ENCODE peak calls at places on chromosome 4, in six cellular contexts. One of them, this sample, is unnamed.

GRCh38 chr4:85147481-85148076 is 181.1 kb upstream of the WDFY3 start:
- DNase-seq in omental fat pad: no peak
- DNase-seq in heart right ventricle: peak; percentile 65
- DNase-seq in cardiac muscle cell: peak; percentile 75
- DNase-seq in A549: peak; percentile 66
- DNase-seq in cardiac fibroblast: peak; percentile 86
- DNase-seq in this sample: peak; percentile 54

GRCh38 chr4:742742-743311 is 37.2 kb downstream of the PCGF3 start:
- DNase-seq in omental fat pad: peak; percentile 51
- DNase-seq in heart right ventricle: peak; percentile 56
- DNase-seq in cardiac muscle cell: peak; percentile 72
- DNase-seq in A549: peak; percentile 49
- DNase-seq in cardiac fibroblast: peak; percentile 74
- DNase-seq in this sample: peak; percentile 93

GRCh38 chr4:168265327-168265726 is 53.2 kb downstream of the DDX60 start:
- DNase-seq in omental fat pad: no peak
- DNase-seq in heart right ventricle: peak; percentile 20
- DNase-seq in cardiac muscle cell: peak; percentile 38
- DNase-seq in A549: no peak
- DNase-seq in cardiac fibroblast: no peak
- DNase-seq in this sample: no peak

GRCh38 chr4:15717647-15718416 is 15.0 kb downstream of the BST1 start:
- DNase-seq in omental fat pad: no peak
- DNase-seq in heart right ventricle: no peak
- DNase-seq in cardiac muscle cell: no peak
- DNase-seq in A549: no peak
- DNase-seq in cardiac fibroblast: no peak
- DNase-seq in this sample: no peak

GRCh38 chr4:138501614-138502013 is 259.5 kb upstream of the SLC7A11 start:
- DNase-seq in omental fat pad: no peak
- DNase-seq in heart right ventricle: no peak
- DNase-seq in cardiac muscle cell: no peak
- DNase-seq in A549: no peak
- DNase-seq in cardiac fibroblast: no peak
- DNase-seq in this sample: no peak

GRCh38 chr4:1998296-1998695 is 10.5 kb downstream of the NELFA start:
- DNase-seq in omental fat pad: no peak
- DNase-seq in heart right ventricle: no peak
- DNase-seq in cardiac muscle cell: no peak
- DNase-seq in A549: no peak
- DNase-seq in cardiac fibroblast: no peak
- DNase-seq in this sample: no peak

GRCh38 chr4:108743021-108743420 is 19.8 kb downstream of the ETNPPL start:
- DNase-seq in omental fat pad: no peak
- DNase-seq in heart right ventricle: no peak
- DNase-seq in cardiac muscle cell: peak; percentile 28
- DNase-seq in A549: no peak
- DNase-seq in cardiac fibroblast: no peak
- DNase-seq in this sample: no peak

GRCh38 chr4:48341776-48342558 is 638 bp downstream of the SLAIN2 start:
- DNase-seq in omental fat pad: no peak
- DNase-seq in heart right ventricle: peak; percentile 48
- DNase-seq in cardiac muscle cell: peak; percentile 81
- DNase-seq in A549: no peak
- DNase-seq in cardiac fibroblast: peak; percentile 49
- DNase-seq in this sample: peak; percentile 54

GRCh38 chr4:52873861-52874343 is 11.8 kb downstream of the RASL11B start:
- DNase-seq in omental fat pad: no peak
- DNase-seq in heart right ventricle: no peak
- DNase-seq in cardiac muscle cell: peak; percentile 91
- DNase-seq in A549: no peak
- DNase-seq in cardiac fibroblast: peak; percentile 60
- DNase-seq in this sample: no peak

GRCh38 chr4:107719927-107720722 is at the start of gene PAPSS1:
- DNase-seq in omental fat pad: peak; percentile 71
- DNase-seq in heart right ventricle: peak; percentile 96
- DNase-seq in cardiac muscle cell: peak; percentile 99
- DNase-seq in A549: peak; percentile 92
- DNase-seq in cardiac fibroblast: peak; percentile 98
- DNase-seq in this sample: peak; percentile 93

GRCh38 chr4:1910643-1911042 is 39.5 kb downstream of the NSD2 start:
- DNase-seq in omental fat pad: no peak
- DNase-seq in heart right ventricle: no peak
- DNase-seq in cardiac muscle cell: peak; percentile 62
- DNase-seq in A549: peak; percentile 45
- DNase-seq in cardiac fibroblast: peak; percentile 80
- DNase-seq in this sample: no peak

GRCh38 chr4:148030486-148030885 is 298.6 kb downstream of the ARHGAP10 start:
- DNase-seq in omental fat pad: no peak
- DNase-seq in heart right ventricle: no peak
- DNase-seq in cardiac muscle cell: no peak
- DNase-seq in A549: no peak
- DNase-seq in cardiac fibroblast: peak; percentile 73
- DNase-seq in this sample: no peak

GRCh38 chr4:10115657-10116624 is 658 bp downstream of the WDR1 start:
- DNase-seq in omental fat pad: no peak
- DNase-seq in heart right ventricle: no peak
- DNase-seq in cardiac muscle cell: peak; percentile 69
- DNase-seq in A549: peak; percentile 52
- DNase-seq in cardiac fibroblast: peak; percentile 46
- DNase-seq in this sample: peak; percentile 79

GRCh38 chr4:95155759-95156451 is 392.9 kb downstream of the UNC5C start:
- DNase-seq in omental fat pad: no peak
- DNase-seq in heart right ventricle: no peak
- DNase-seq in cardiac muscle cell: peak; percentile 33
- DNase-seq in A549: peak; percentile 13
- DNase-seq in cardiac fibroblast: peak; percentile 49
- DNase-seq in this sample: peak; percentile 24

GRCh38 chr4:73414936-73415271 is 10.8 kb downstream of the ALB start:
- DNase-seq in omental fat pad: no peak
- DNase-seq in heart right ventricle: no peak
- DNase-seq in cardiac muscle cell: no peak
- DNase-seq in A549: no peak
- DNase-seq in cardiac fibroblast: no peak
- DNase-seq in this sample: no peak

GRCh38 chr4:89071311-89071710 is 14.3 kb upstream of the FAM13A start:
- DNase-seq in omental fat pad: no peak
- DNase-seq in heart right ventricle: no peak
- DNase-seq in cardiac muscle cell: no peak
- DNase-seq in A549: no peak
- DNase-seq in cardiac fibroblast: no peak
- DNase-seq in this sample: no peak

GRCh38 chr4:124710911-124711310 is 1.6 kb downstream of the ANKRD50 start:
- DNase-seq in omental fat pad: no peak
- DNase-seq in heart right ventricle: no peak
- DNase-seq in cardiac muscle cell: no peak
- DNase-seq in A549: no peak
- DNase-seq in cardiac fibroblast: peak; percentile 34
- DNase-seq in this sample: no peak

GRCh38 chr4:124104101-124104500 is 608.4 kb downstream of the ANKRD50 start:
- DNase-seq in omental fat pad: no peak
- DNase-seq in heart right ventricle: no peak
- DNase-seq in cardiac muscle cell: no peak
- DNase-seq in A549: no peak
- DNase-seq in cardiac fibroblast: no peak
- DNase-seq in this sample: no peak

GRCh38 chr4:156941940-156942548 is 29.6 kb downstream of the PDGFC start:
- DNase-seq in omental fat pad: no peak
- DNase-seq in heart right ventricle: peak; percentile 19
- DNase-seq in cardiac muscle cell: peak; percentile 89
- DNase-seq in A549: peak; percentile 78
- DNase-seq in cardiac fibroblast: peak; percentile 81
- DNase-seq in this sample: no peak

GRCh38 chr4:860561-860960 is 34.6 kb upstream of the CPLX1 start:
- DNase-seq in omental fat pad: no peak
- DNase-seq in heart right ventricle: no peak
- DNase-seq in cardiac muscle cell: no peak
- DNase-seq in A549: no peak
- DNase-seq in cardiac fibroblast: no peak
- DNase-seq in this sample: no peak

GRCh38 chr4:106796866-106797265 is 239.2 kb downstream of the DKK2 start:
- DNase-seq in omental fat pad: no peak
- DNase-seq in heart right ventricle: no peak
- DNase-seq in cardiac muscle cell: no peak
- DNase-seq in A549: no peak
- DNase-seq in cardiac fibroblast: no peak
- DNase-seq in this sample: no peak

GRCh38 chr4:140643571-140644055 is 74.9 kb upstream of the UCP1 start:
- DNase-seq in omental fat pad: no peak
- DNase-seq in heart right ventricle: no peak
- DNase-seq in cardiac muscle cell: no peak
- DNase-seq in A549: no peak
- DNase-seq in cardiac fibroblast: no peak
- DNase-seq in this sample: no peak
- TF ChIP-seq CTCF in omental fat pad: no peak
- TF ChIP-seq CTCF in heart right ventricle: no peak
- TF ChIP-seq CTCF in cardiac muscle cell: no peak
- TF ChIP-seq CTCF in A549: no peak
- TF ChIP-seq CTCF in cardiac fibroblast: no peak
- TF ChIP-seq CTCF in this sample: no peak

GRCh38 chr4:120053916-120054315 is 12.7 kb downstream of the MAD2L1 start:
- DNase-seq in omental fat pad: no peak
- DNase-seq in heart right ventricle: no peak
- DNase-seq in cardiac muscle cell: no peak
- DNase-seq in A549: no peak
- DNase-seq in cardiac fibroblast: no peak
- DNase-seq in this sample: no peak

GRCh38 chr4:120055795-120056194 is 10.9 kb downstream of the MAD2L1 start:
- DNase-seq in omental fat pad: no peak
- DNase-seq in heart right ventricle: no peak
- DNase-seq in cardiac muscle cell: no peak
- DNase-seq in A549: no peak
- DNase-seq in cardiac fibroblast: no peak
- DNase-seq in this sample: no peak

GRCh38 chr4:120057416-120057815 is 9.2 kb downstream of the MAD2L1 start:
- DNase-seq in omental fat pad: no peak
- DNase-seq in heart right ventricle: no peak
- DNase-seq in cardiac muscle cell: no peak
- DNase-seq in A549: no peak
- DNase-seq in cardiac fibroblast: no peak
- DNase-seq in this sample: no peak

GRCh38 chr4:120055167-120055566 is 11.5 kb downstream of the MAD2L1 start:
- DNase-seq in omental fat pad: no peak
- DNase-seq in heart right ventricle: no peak
- DNase-seq in cardiac muscle cell: no peak
- DNase-seq in A549: no peak
- DNase-seq in cardiac fibroblast: no peak
- DNase-seq in this sample: no peak

GRCh38 chr4:120056249-120056648 is 10.4 kb downstream of the MAD2L1 start:
- DNase-seq in omental fat pad: no peak
- DNase-seq in heart right ventricle: no peak
- DNase-seq in cardiac muscle cell: no peak
- DNase-seq in A549: no peak
- DNase-seq in cardiac fibroblast: peak; percentile 53
- DNase-seq in this sample: no peak
- TF ChIP-seq CTCF in omental fat pad: no peak
- TF ChIP-seq CTCF in heart right ventricle: peak; percentile 45
- TF ChIP-seq CTCF in cardiac muscle cell: no peak
- TF ChIP-seq CTCF in A549: peak; percentile 28
- TF ChIP-seq CTCF in cardiac fibroblast: peak; percentile 19
- TF ChIP-seq CTCF in this sample: no peak

GRCh38 chr4:163196904-163197505 is 30.3 kb upstream of the NAF1 start:
- DNase-seq in omental fat pad: no peak
- DNase-seq in heart right ventricle: no peak
- DNase-seq in cardiac muscle cell: no peak
- DNase-seq in A549: no peak
- DNase-seq in cardiac fibroblast: no peak
- DNase-seq in this sample: no peak

GRCh38 chr4:163193717-163194116 is 27.0 kb upstream of the NAF1 start:
- DNase-seq in omental fat pad: no peak
- DNase-seq in heart right ventricle: no peak
- DNase-seq in cardiac muscle cell: no peak
- DNase-seq in A549: no peak
- DNase-seq in cardiac fibroblast: no peak
- DNase-seq in this sample: no peak

GRCh38 chr4:163195247-163195765 is 28.6 kb upstream of the NAF1 start:
- DNase-seq in omental fat pad: no peak
- DNase-seq in heart right ventricle: no peak
- DNase-seq in cardiac muscle cell: no peak
- DNase-seq in A549: no peak
- DNase-seq in cardiac fibroblast: no peak
- DNase-seq in this sample: no peak

GRCh38 chr4:163194593-163194992 is 27.9 kb upstream of the NAF1 start:
- DNase-seq in omental fat pad: no peak
- DNase-seq in heart right ventricle: no peak
- DNase-seq in cardiac muscle cell: no peak
- DNase-seq in A549: no peak
- DNase-seq in cardiac fibroblast: no peak
- DNase-seq in this sample: no peak

GRCh38 chr4:163191999-163192398 is 25.3 kb upstream of the NAF1 start:
- DNase-seq in omental fat pad: no peak
- DNase-seq in heart right ventricle: no peak
- DNase-seq in cardiac muscle cell: no peak
- DNase-seq in A549: peak; percentile 3
- DNase-seq in cardiac fibroblast: peak; percentile 5
- DNase-seq in this sample: no peak
- TF ChIP-seq CTCF in omental fat pad: no peak
- TF ChIP-seq CTCF in heart right ventricle: peak; percentile 3
- TF ChIP-seq CTCF in cardiac muscle cell: peak; percentile 2
- TF ChIP-seq CTCF in A549: peak; percentile 14
- TF ChIP-seq CTCF in cardiac fibroblast: peak; percentile 30
- TF ChIP-seq CTCF in this sample: no peak

GRCh38 chr4:6342530-6343293 is 73.1 kb downstream of the WFS1 start:
- DNase-seq in omental fat pad: no peak
- DNase-seq in heart right ventricle: peak; percentile 73
- DNase-seq in cardiac muscle cell: peak; percentile 10
- DNase-seq in A549: peak; percentile 24
- DNase-seq in cardiac fibroblast: peak; percentile 31
- DNase-seq in this sample: no peak

GRCh38 chr4:6340446-6341015 is 70.9 kb downstream of the WFS1 start:
- DNase-seq in omental fat pad: no peak
- DNase-seq in heart right ventricle: no peak
- DNase-seq in cardiac muscle cell: no peak
- DNase-seq in A549: no peak
- DNase-seq in cardiac fibroblast: no peak
- DNase-seq in this sample: no peak

GRCh38 chr4:6339818-6340445 is 70.3 kb downstream of the WFS1 start:
- DNase-seq in omental fat pad: no peak
- DNase-seq in heart right ventricle: no peak
- DNase-seq in cardiac muscle cell: no peak
- DNase-seq in A549: no peak
- DNase-seq in cardiac fibroblast: no peak
- DNase-seq in this sample: no peak

GRCh38 chr4:6343950-6344408 is 74.3 kb downstream of the WFS1 start:
- DNase-seq in omental fat pad: no peak
- DNase-seq in heart right ventricle: no peak
- DNase-seq in cardiac muscle cell: no peak
- DNase-seq in A549: peak; percentile 85
- DNase-seq in cardiac fibroblast: no peak
- DNase-seq in this sample: no peak

DNA sequence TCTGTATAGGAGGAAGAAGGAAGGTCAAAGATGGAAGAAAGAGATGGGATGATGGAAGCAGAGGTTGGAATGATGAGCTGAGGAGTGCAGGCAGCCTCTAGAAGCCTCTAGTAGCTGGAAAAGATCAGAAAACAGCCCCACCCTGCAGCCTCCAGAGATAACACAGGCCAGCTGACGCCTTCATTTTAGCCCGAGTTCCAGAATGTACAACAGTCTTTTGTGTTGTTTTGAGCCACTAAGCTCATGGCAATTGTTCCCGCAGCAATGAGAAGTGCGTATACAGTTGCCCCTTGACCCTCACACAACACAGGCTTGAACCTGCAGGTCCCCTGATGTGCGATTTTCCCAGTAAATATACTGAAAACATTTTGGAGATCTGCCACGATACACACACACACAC is 72.0 kb downstream of the WFS1 start:
- DNase-seq in omental fat pad: no peak
- DNase-seq in heart right ventricle: no peak
- DNase-seq in cardiac muscle cell: no peak
- DNase-seq in A549: no peak
- DNase-seq in cardiac fibroblast: no peak
- DNase-seq in this sample: no peak
- TF ChIP-seq CTCF in omental fat pad: no peak
- TF ChIP-seq CTCF in heart right ventricle: no peak
- TF ChIP-seq CTCF in cardiac muscle cell: no peak
- TF ChIP-seq CTCF in A549: no peak
- TF ChIP-seq CTCF in cardiac fibroblast: no peak
- TF ChIP-seq CTCF in this sample: no peak

This sample was measured in GM13977.